ENCODE peak calls at places on chromosome 13, in six cellular contexts. R is CD8-positive, alpha-beta T cell; Q is spleen; T is brain microvascular endothelial cell; M is IMR-90; L is lower lobe of right lung. Z is an unnamed sample.

GRCh38 chr13:62130016-62130970 is 714.6 kb upstream of the PCDH20 start:
- DNase-seq in R (no peak), T (no peak), L (no peak), Q (no peak), M (no peak), Z (no peak)

GRCh38 chr13:70108276-70108845 is at the start of gene KLHL1:
- DNase-seq in L (no peak), T (no peak), Q (no peak), R (no peak), M (no peak), Z (no peak)

GRCh38 chr13:21043898-21044297 is 17.5 kb downstream of the LATS2 start:
- DNase-seq in L (no peak), R (no peak), Q (no peak), M (peak; percentile 96), T (peak; percentile 60), Z (no peak)

GRCh38 chr13:55820817-55821216 is 1319.9 kb upstream of the PRR20A start:
- DNase-seq in Q (no peak), L (no peak), T (no peak), M (no peak), R (no peak), Z (no peak)

GRCh38 chr13:85520445-85520844 is 278.8 kb downstream of the SLITRK6 start:
- DNase-seq in R (no peak), L (no peak), M (peak; percentile 79), Q (no peak), T (no peak), Z (peak; percentile 69)

GRCh38 chr13:26476111-26476743 is 81.3 kb upstream of the WASF3 start:
- DNase-seq in M (peak; percentile 50), R (peak; percentile 45), Q (no peak), T (peak; percentile 38), L (no peak), Z (no peak)

GRCh38 chr13:71770710-71771109 is 96.3 kb downstream of the DACH1 start:
- DNase-seq in T (no peak), R (no peak), Q (no peak), M (no peak), L (no peak), Z (peak; percentile 13)

GRCh38 chr13:41694902-41695301 is 237.6 kb downstream of the RGCC start:
- DNase-seq in T (peak; percentile 95), L (no peak), M (peak; percentile 95), R (no peak), Q (no peak), Z (peak; percentile 91)

GRCh38 chr13:33087790-33088189 is 71.6 kb downstream of the KL start:
- DNase-seq in L (no peak), Q (no peak), T (no peak), R (no peak), M (no peak), Z (no peak)

GRCh38 chr13:32846020-32846451 is 170.2 kb upstream of the KL start:
- DNase-seq in Q (no peak), M (no peak), T (no peak), L (no peak), R (no peak), Z (no peak)

GRCh38 chr13:102650444-102650843 is 44.4 kb downstream of the METTL21C start:
- DNase-seq in M (no peak), Q (no peak), T (no peak), R (no peak), L (no peak), Z (no peak)

GRCh38 chr13:87669379-87669978 is 1.7 kb upstream of the SLITRK5 start:
- DNase-seq in M (peak; percentile 10), Q (no peak), T (no peak), L (no peak), R (no peak), Z (peak; percentile 52)

GRCh38 chr13:85864963-85865530 is 65.8 kb upstream of the SLITRK6 start:
- DNase-seq in L (no peak), R (no peak), Q (no peak), T (peak; percentile 11), M (peak; percentile 38), Z (peak; percentile 72)

GRCh38 chr13:49782784-49783183 is 9.7 kb downstream of the KPNA3 start:
- DNase-seq in T (no peak), Q (no peak), M (no peak), L (no peak), R (no peak), Z (no peak)

GRCh38 chr13:72304121-72304745 is 423.2 kb downstream of the MZT1 start:
- DNase-seq in M (no peak), Q (no peak), T (no peak), R (no peak), L (no peak), Z (no peak)

GRCh38 chr13:67063036-67063435 is 167.1 kb downstream of the PCDH9 start:
- DNase-seq in Q (no peak), T (no peak), R (no peak), L (no peak), M (no peak), Z (no peak)

GRCh38 chr13:87893982-87894527 is 222.9 kb downstream of the SLITRK5 start:
- DNase-seq in L (no peak), Q (no peak), T (no peak), R (no peak), M (no peak), Z (no peak)

GRCh38 chr13:109787135-109787954 is 962 bp upstream of the IRS2 start:
- DNase-seq in L (peak; percentile 66), M (peak; percentile 33), T (no peak), R (peak; percentile 65), Q (peak; percentile 90), Z (no peak)

GRCh38 chr13:71124230-71124629 is 742.8 kb downstream of the DACH1 start:
- DNase-seq in L (no peak), Q (no peak), M (no peak), R (no peak), T (no peak), Z (no peak)

GRCh38 chr13:25652764-25653163 is 281.0 kb downstream of the ATP8A2 start:
- DNase-seq in M (no peak), Q (no peak), T (no peak), L (no peak), R (no peak), Z (no peak)

GRCh38 chr13:48448285-48448962 is 35.5 kb upstream of the LPAR6 start:
- DNase-seq in M (no peak), L (no peak), R (no peak), T (no peak), Q (no peak), Z (peak; percentile 37)

GRCh38 chr13:32504876-32505275 is 33.7 kb downstream of the N4BP2L2 start:
- DNase-seq in Q (no peak), R (no peak), L (no peak), T (no peak), M (no peak), Z (no peak)

GRCh38 chr13:75850915-75851314 is 214.8 kb downstream of the LMO7 start:
- DNase-seq in R (no peak), T (peak; percentile 11), Q (no peak), L (no peak), M (no peak), Z (no peak)

GRCh38 chr13:30727491-30728350 is 7.6 kb upstream of the ALOX5AP start:
- DNase-seq in R (no peak), L (no peak), Q (no peak), M (no peak), T (no peak), Z (no peak)

GRCh38 chr13:109857803-109858202 is 71.4 kb upstream of the IRS2 start:
- DNase-seq in M (no peak), T (no peak), Q (no peak), R (no peak), L (no peak), Z (no peak)

GRCh38 chr13:109227344-109227940 is 558.9 kb downstream of the IRS2 start:
- DNase-seq in L (no peak), T (no peak), M (no peak), R (no peak), Q (no peak), Z (no peak)

GRCh38 chr13:23160241-23161175 is 20.3 kb upstream of the SGCG start:
- DNase-seq in L (no peak), Q (no peak), M (no peak), T (no peak), R (no peak), Z (no peak)
- TF ChIP-seq CTCF in L (no peak), Q (no peak), M (no peak), T (no peak), R (no peak), Z (no peak)

GRCh38 chr13:23608138-23608537 is 37.9 kb downstream of the TNFRSF19 start:
- DNase-seq in T (no peak), Q (no peak), M (no peak), L (no peak), R (no peak), Z (no peak)

GRCh38 chr13:23610187-23610576 is 40.0 kb downstream of the TNFRSF19 start:
- DNase-seq in T (peak; percentile 42), L (no peak), M (peak; percentile 35), Q (no peak), R (no peak), Z (no peak)

GRCh38 chr13:23610966-23611486 is 40.8 kb downstream of the TNFRSF19 start:
- DNase-seq in R (no peak), L (no peak), T (peak; percentile 38), Q (no peak), M (peak; percentile 53), Z (no peak)

GRCh38 chr13:23608704-23609413 is 38.6 kb downstream of the TNFRSF19 start:
- DNase-seq in T (peak; percentile 29), R (no peak), L (peak; percentile 51), M (peak; percentile 42), Q (peak; percentile 88), Z (no peak)

GRCh38 chr13:23609414-23610186 is 39.4 kb downstream of the TNFRSF19 start:
- DNase-seq in M (peak; percentile 77), T (peak; percentile 56), L (no peak), R (no peak), Q (no peak), Z (peak; percentile 45)
- H3K4me3 ChIP-seq in M (peak overlapping the region; percentile 4), T (no peak overlapping the region), L (peak overlapping the region; percentile 24), R (no peak overlapping the region), Q (peak overlapping the region; percentile 25), Z (no peak overlapping the region)

GRCh38 chr13:113468029-113468428 is 14.7 kb upstream of the ADPRHL1 start:
- DNase-seq in R (no peak), Q (no peak), M (no peak), L (no peak), T (no peak), Z (no peak)
- H3K36me3 ChIP-seq in R (peaks cover 5% of the 10 kb centered on the region), Q (peaks cover 84% of the 10 kb centered on the region), M (peaks cover 17% of the 10 kb centered on the region), L (peaks cover 27% of the 10 kb centered on the region), T (peaks cover 7% of the 10 kb centered on the region), Z (peaks cover 4% of the 10 kb centered on the region)

DNA sequence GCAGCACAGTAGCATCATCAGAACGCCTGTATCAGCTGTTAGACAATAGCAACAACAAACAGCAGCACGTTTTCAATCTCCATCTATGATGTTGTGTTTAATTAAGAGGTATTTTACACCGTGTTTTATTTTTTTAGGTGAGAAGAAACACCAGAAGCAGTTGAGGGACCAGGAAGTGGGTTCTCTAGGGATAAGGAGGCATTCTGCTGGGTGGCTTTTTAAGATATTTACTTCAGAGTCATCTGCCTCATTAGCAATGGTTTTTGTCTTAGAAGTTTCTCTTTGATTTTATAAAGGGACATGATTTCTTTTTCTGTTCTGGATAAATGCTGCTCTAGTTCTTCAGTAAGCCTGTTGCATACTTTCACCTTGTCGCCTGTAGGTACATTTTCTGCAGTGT is 8.2 kb downstream of the CKAP2 start:
- DNase-seq in M (no peak), R (no peak), Q (no peak), L (no peak), T (no peak), Z (no peak)
- TF ChIP-seq CTCF in M (no peak), R (no peak), Q (no peak), L (no peak), T (no peak), Z (no peak)

Z was measured in bronchial epithelial cell.